ENCODE peak calls at places on chromosome 6, in six cellular contexts. D is AG04450, V is astrocyte of the spinal cord, Q is lower leg skin, O is IMR-90, T is NB4. N is an unnamed sample.

GRCh38 chr6:164099535-164099982 is 685.0 kb downstream of the QKI start:
- DNase-seq in D (no peak), T (no peak), O (no peak), V (peak; percentile 13), Q (no peak), N (no peak)

GRCh38 chr6:52141596-52141995 is 44.6 kb upstream of the IL17A start:
- DNase-seq in O (no peak), Q (no peak), D (no peak), V (no peak), T (no peak), N (no peak)

GRCh38 chr6:155530219-155530834 is 74.7 kb upstream of the NOX3 start:
- DNase-seq in T (peak; percentile 62), Q (no peak), D (no peak), O (peak; percentile 60), V (peak; percentile 66), N (peak; percentile 50)

GRCh38 chr6:74891358-74891811 is 314.5 kb downstream of the COL12A1 start:
- DNase-seq in O (peak; percentile 83), D (peak; percentile 79), T (no peak), V (peak; percentile 33), Q (peak; percentile 66), N (peak; percentile 89)

GRCh38 chr6:109834595-109835437 is 143.3 kb upstream of the GPR6 start:
- DNase-seq in T (no peak), V (no peak), Q (no peak), O (no peak), D (no peak), N (no peak)

GRCh38 chr6:150452642-150453243 is 83.9 kb downstream of the IYD start:
- DNase-seq in Q (no peak), V (no peak), O (no peak), D (no peak), T (no peak), N (no peak)

GRCh38 chr6:99933129-99933528 is 60.9 kb downstream of the MCHR2 start:
- DNase-seq in Q (no peak), V (peak; percentile 29), O (peak; percentile 83), D (peak; percentile 34), T (no peak), N (peak; percentile 89)

GRCh38 chr6:815348-815738 is 122.4 kb upstream of the EXOC2 start:
- DNase-seq in T (no peak), D (no peak), Q (no peak), V (no peak), O (no peak), N (no peak)

GRCh38 chr6:107800564-107801164 is 23.4 kb downstream of the SCML4 start:
- DNase-seq in D (no peak), Q (no peak), V (no peak), O (no peak), T (peak; percentile 15), N (no peak)

DNA sequence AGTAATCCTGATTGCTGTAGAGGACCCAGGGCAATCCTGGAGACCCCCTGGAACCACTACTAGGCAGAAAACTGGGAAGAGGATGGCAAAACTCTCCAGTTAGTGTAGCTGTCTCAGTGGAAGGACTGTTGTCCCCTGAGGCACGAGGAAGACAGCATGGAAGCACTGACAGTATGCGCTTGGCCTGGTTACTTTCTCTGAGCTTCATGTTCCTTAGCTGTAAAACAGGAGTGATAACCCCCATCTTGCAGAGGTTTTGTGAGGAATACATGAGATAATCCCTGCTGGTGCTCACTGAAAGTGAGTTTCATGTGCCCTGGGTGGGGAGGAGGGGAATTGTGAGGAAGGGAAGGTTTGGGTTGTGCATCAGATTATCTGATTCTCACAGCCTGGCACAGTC is 3.2 kb downstream of the NT5E start:
- DNase-seq in V (no peak), T (no peak), D (no peak), O (no peak), Q (no peak), N (no peak)
- H3K4me3 ChIP-seq in V (peak overlapping the region; percentile 77), T (no peak overlapping the region), D (peak overlapping the region; percentile 48), O (peak overlapping the region; percentile 2), Q (no peak overlapping the region), N (peak overlapping the region; percentile 88)

DNA sequence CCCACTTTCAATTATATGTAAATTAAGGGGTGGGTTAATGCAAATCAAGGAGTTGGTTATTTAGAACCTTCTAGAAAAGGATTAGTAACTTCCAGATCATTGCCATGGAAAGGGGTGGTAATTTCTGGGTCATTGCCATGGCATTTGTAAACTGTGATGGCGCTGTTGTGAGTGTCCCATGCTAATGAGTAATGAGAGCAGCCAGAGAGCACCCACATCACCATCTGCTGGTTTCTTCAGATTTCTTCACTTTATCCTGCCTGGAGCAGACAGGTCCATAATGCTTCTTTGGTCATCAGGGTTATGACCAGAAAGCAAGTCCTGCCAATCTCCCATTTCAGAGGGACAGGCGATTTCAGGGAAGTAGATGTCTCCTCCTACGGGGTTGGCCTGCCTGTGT is 311.3 kb upstream of the CNR1 start:
- DNase-seq in V (no peak), O (no peak), T (no peak), Q (no peak), D (no peak), N (no peak)
- TF ChIP-seq CTCF in V (no peak), O (no peak), T (no peak), Q (no peak), D (no peak), N (no peak)

GRCh38 chr6:147776631-147777030 is 268.1 kb downstream of the SAMD5 start:
- DNase-seq in T (no peak), D (no peak), V (no peak), O (no peak), Q (no peak), N (no peak)
- H3K4me3 ChIP-seq in T (no peak overlapping the region), D (no peak overlapping the region), V (no peak overlapping the region), O (no peak overlapping the region), Q (no peak overlapping the region), N (no peak overlapping the region)

GRCh38 chr6:63574554-63574900 is 2.2 kb downstream of the LOC128125822 start:
- DNase-seq in V (no peak), Q (no peak), T (no peak), O (no peak), D (no peak), N (no peak)
- TF ChIP-seq CTCF in V (no peak), Q (no peak), T (no peak), O (no peak), D (no peak), N (no peak)

GRCh38 chr6:32942555-32942954 is 1.7 kb upstream of the HLA-DMB start:
- DNase-seq in Q (no peak), T (no peak), D (no peak), V (no peak), O (no peak), N (no peak)

GRCh38 chr6:32945106-32945761 is 4.4 kb upstream of the HLA-DMB start:
- DNase-seq in D (no peak), O (peak; percentile 86), Q (no peak), V (no peak), T (no peak), N (no peak)

GRCh38 chr6:32944265-32944664 is 3.4 kb upstream of the HLA-DMB start:
- DNase-seq in O (no peak), V (no peak), D (no peak), T (peak; percentile 85), Q (no peak), N (no peak)

GRCh38 chr6:32945953-32946352 is 5.1 kb upstream of the HLA-DMB start:
- DNase-seq in T (no peak), Q (no peak), D (no peak), O (no peak), V (no peak), N (no peak)

GRCh38 chr6:32943864-32944263 is 3.0 kb upstream of the HLA-DMB start:
- DNase-seq in O (no peak), V (no peak), T (no peak), Q (no peak), D (no peak), N (no peak)
- H3K4me3 ChIP-seq in O (no peak overlapping the region), V (no peak overlapping the region), T (peak overlapping the region; percentile 44), Q (no peak overlapping the region), D (no peak overlapping the region), N (no peak overlapping the region)

GRCh38 chr6:69232506-69233194 is 564.2 kb downstream of the LMBRD1 start:
- DNase-seq in Q (no peak), V (peak; percentile 76), T (peak; percentile 71), D (peak; percentile 18), O (peak; percentile 55), N (peak; percentile 54)
- TF ChIP-seq CTCF in Q (no peak), V (no peak), T (no peak), D (no peak), O (no peak), N (no peak)

GRCh38 chr6:27679968-27680694 is 207.2 kb upstream of the ZNF184 start:
- DNase-seq in D (no peak), Q (no peak), V (no peak), O (no peak), T (no peak), N (no peak)
- H3K4me3 ChIP-seq in D (no peak overlapping the region), Q (no peak overlapping the region), V (peak overlapping the region; percentile 35), O (peak overlapping the region; percentile 34), T (no peak overlapping the region), N (no peak overlapping the region)

GRCh38 chr6:101397199-101397598 is 3.7 kb downstream of the GRIK2 start:
- DNase-seq in Q (no peak), D (no peak), T (peak; percentile 23), O (peak; percentile 70), V (peak; percentile 35), N (peak; percentile 12)
- TF ChIP-seq CTCF in Q (no peak), D (peak; percentile 53), T (no peak), O (peak; percentile 54), V (no peak), N (peak; percentile 23)

GRCh38 chr6:138188278-138188923 is 26.7 kb downstream of the ARFGEF3 start:
- DNase-seq in D (no peak), V (no peak), Q (no peak), O (no peak), T (no peak), N (no peak)
- H3K4me3 ChIP-seq in D (no peak overlapping the region), V (no peak overlapping the region), Q (no peak overlapping the region), O (no peak overlapping the region), T (no peak overlapping the region), N (no peak overlapping the region)

N was measured in AG10803.